ENCODE peak calls at places on chromosomes 4 and X, in four cellular contexts. Y is GM20000; E is activated CD4-positive, alpha-beta T cell treated with anti-CD3 and anti-CD28 coated beads, Interleukin-2, amount 50 U/mL, for 4 hours; N is skeletal muscle cell. Z is an unnamed sample.
A peak's percentile ranks its signal among the peaks of the same experiment; 100 is the strongest.

GRCh38 chrX:72572248-72573157 is at the start of gene HDAC8:
- DNase-seq in E (peak; percentile 17), N (peak; percentile 53), Y (peak; percentile 66), Z (peak; percentile 65)

GRCh38 chr4:7701866-7702649 is 237.6 kb downstream of the AFAP1 start:
- DNase-seq in Y (no peak), N (no peak), E (no peak), Z (no peak)

GRCh38 chr4:168221298-168221697 is 97.3 kb downstream of the DDX60 start:
- DNase-seq in E (no peak), Y (no peak), N (peak; percentile 44), Z (no peak)

GRCh38 chr4:152424980-152425379 is 110.9 kb downstream of the FBXW7 start:
- DNase-seq in N (no peak), E (no peak), Y (no peak), Z (no peak)

GRCh38 chrX:119398974-119399771 is at the start of gene SLC25A43:
- DNase-seq in N (no peak), Y (peak; percentile 89), E (peak; percentile 8), Z (peak; percentile 86)

GRCh38 chr4:135718019-135718418 is 1516.4 kb upstream of the PABPC4L start:
- DNase-seq in E (no peak), N (no peak), Y (no peak), Z (no peak)

GRCh38 chr4:105147226-105148151 is 813 bp downstream of the TET2 start:
- DNase-seq in E (peak; percentile 29), Y (peak; percentile 40), N (no peak), Z (peak; percentile 38)

GRCh38 chr4:147409350-147409749 is 71.5 kb upstream of the EDNRA start:
- DNase-seq in E (no peak), Y (no peak), N (peak; percentile 8), Z (no peak)

GRCh38 chr4:147542229-147542990 is 61.5 kb downstream of the EDNRA start:
- DNase-seq in E (no peak), N (no peak), Y (no peak), Z (no peak)

GRCh38 chr4:184854673-184855072 is 28.9 kb upstream of the ACSL1 start:
- DNase-seq in Y (peak; percentile 36), E (no peak), N (no peak), Z (peak; percentile 51)

GRCh38 chr4:127930175-127930574 is 34.8 kb downstream of the MFSD8 start:
- DNase-seq in Y (no peak), N (no peak), E (no peak), Z (no peak)

GRCh38 chr4:51853027-51853682 is 10.2 kb downstream of the DCUN1D4 start:
- DNase-seq in E (no peak), N (no peak), Y (no peak), Z (no peak)

GRCh38 chr4:150280081-150280950 is 202.1 kb downstream of the DCLK2 start:
- DNase-seq in N (peak; percentile 67), Y (no peak), E (no peak), Z (no peak)

Z was measured in GM13977.